ENCODE peak calls at places on chromosome 2, in ten cellular contexts. One of them, this sample, is unnamed.
A peak's percentile ranks its signal among the peaks of the same experiment; 100 is the strongest.

GRCh38 chr2:143452817-143453462 is 323.7 kb downstream of the ARHGAP15 start:
- DNase-seq in HCT116: no peak
- DNase-seq in transverse colon: no peak
- DNase-seq in thyroid gland: no peak
- DNase-seq in upper lobe of right lung: no peak
- DNase-seq in body of pancreas: no peak
- DNase-seq in GM12878: no peak
- DNase-seq in gastrocnemius medialis: no peak
- DNase-seq in ovary: no peak
- DNase-seq in left ventricle myocardium inferior: no peak
- DNase-seq in this sample: no peak

GRCh38 chr2:142544173-142544572 is 333.3 kb upstream of the KYNU start:
- DNase-seq in transverse colon: no peak
- DNase-seq in upper lobe of right lung: no peak
- DNase-seq in HCT116: no peak
- DNase-seq in GM12878: no peak
- DNase-seq in ovary: no peak
- DNase-seq in left ventricle myocardium inferior: no peak
- DNase-seq in thyroid gland: no peak
- DNase-seq in gastrocnemius medialis: no peak
- DNase-seq in body of pancreas: no peak
- DNase-seq in this sample: no peak

GRCh38 chr2:17754773-17755425 is 961 bp downstream of the GEN1 start:
- DNase-seq in left ventricle myocardium inferior: no peak
- DNase-seq in thyroid gland: no peak
- DNase-seq in gastrocnemius medialis: no peak
- DNase-seq in HCT116: no peak
- DNase-seq in body of pancreas: no peak
- DNase-seq in upper lobe of right lung: no peak
- DNase-seq in transverse colon: no peak
- DNase-seq in ovary: no peak
- DNase-seq in GM12878: no peak
- DNase-seq in this sample: no peak

GRCh38 chr2:24021122-24021998 is 11.5 kb downstream of the MFSD2B start:
- DNase-seq in ovary: no peak
- DNase-seq in HCT116: no peak
- DNase-seq in left ventricle myocardium inferior: no peak
- DNase-seq in transverse colon: peak; percentile 33
- DNase-seq in gastrocnemius medialis: no peak
- DNase-seq in upper lobe of right lung: no peak
- DNase-seq in thyroid gland: no peak
- DNase-seq in body of pancreas: no peak
- DNase-seq in GM12878: no peak
- DNase-seq in this sample: no peak

GRCh38 chr2:196260546-196260945 is 89.2 kb upstream of the STK17B start:
- DNase-seq in thyroid gland: no peak
- DNase-seq in gastrocnemius medialis: no peak
- DNase-seq in body of pancreas: no peak
- DNase-seq in transverse colon: no peak
- DNase-seq in HCT116: no peak
- DNase-seq in upper lobe of right lung: no peak
- DNase-seq in ovary: no peak
- DNase-seq in left ventricle myocardium inferior: no peak
- DNase-seq in GM12878: no peak
- DNase-seq in this sample: no peak

GRCh38 chr2:121694398-121695178 is 42.1 kb downstream of the NIFK start:
- DNase-seq in upper lobe of right lung: no peak
- DNase-seq in ovary: no peak
- DNase-seq in body of pancreas: no peak
- DNase-seq in gastrocnemius medialis: no peak
- DNase-seq in transverse colon: no peak
- DNase-seq in HCT116: no peak
- DNase-seq in left ventricle myocardium inferior: no peak
- DNase-seq in thyroid gland: no peak
- DNase-seq in GM12878: no peak
- DNase-seq in this sample: no peak

GRCh38 chr2:99858951-99859596 is 283.3 kb downstream of the AFF3 start:
- DNase-seq in upper lobe of right lung: no peak
- DNase-seq in GM12878: no peak
- DNase-seq in HCT116: no peak
- DNase-seq in gastrocnemius medialis: no peak
- DNase-seq in left ventricle myocardium inferior: no peak
- DNase-seq in transverse colon: no peak
- DNase-seq in body of pancreas: no peak
- DNase-seq in thyroid gland: no peak
- DNase-seq in ovary: no peak
- DNase-seq in this sample: no peak

GRCh38 chr2:202754936-202755335 is 116.6 kb downstream of the ICA1L start:
- DNase-seq in thyroid gland: no peak
- DNase-seq in GM12878: no peak
- DNase-seq in HCT116: no peak
- DNase-seq in gastrocnemius medialis: no peak
- DNase-seq in upper lobe of right lung: no peak
- DNase-seq in transverse colon: no peak
- DNase-seq in body of pancreas: no peak
- DNase-seq in ovary: no peak
- DNase-seq in left ventricle myocardium inferior: no peak
- DNase-seq in this sample: no peak

GRCh38 chr2:216571178-216571908 is 61.9 kb upstream of the IGFBP2 start:
- DNase-seq in thyroid gland: no peak
- DNase-seq in transverse colon: no peak
- DNase-seq in left ventricle myocardium inferior: no peak
- DNase-seq in body of pancreas: no peak
- DNase-seq in HCT116: no peak
- DNase-seq in ovary: no peak
- DNase-seq in gastrocnemius medialis: no peak
- DNase-seq in GM12878: no peak
- DNase-seq in upper lobe of right lung: no peak
- DNase-seq in this sample: no peak

GRCh38 chr2:10493075-10493635 is 45.0 kb upstream of the ODC1 start:
- DNase-seq in transverse colon: no peak
- DNase-seq in GM12878: no peak
- DNase-seq in HCT116: no peak
- DNase-seq in thyroid gland: no peak
- DNase-seq in left ventricle myocardium inferior: no peak
- DNase-seq in ovary: no peak
- DNase-seq in body of pancreas: no peak
- DNase-seq in upper lobe of right lung: no peak
- DNase-seq in gastrocnemius medialis: no peak
- DNase-seq in this sample: no peak

GRCh38 chr2:10494351-10495066 is 46.4 kb upstream of the ODC1 start:
- DNase-seq in HCT116: no peak
- DNase-seq in thyroid gland: no peak
- DNase-seq in transverse colon: no peak
- DNase-seq in left ventricle myocardium inferior: no peak
- DNase-seq in ovary: no peak
- DNase-seq in upper lobe of right lung: peak; percentile 50
- DNase-seq in GM12878: no peak
- DNase-seq in gastrocnemius medialis: no peak
- DNase-seq in body of pancreas: no peak
- DNase-seq in this sample: no peak

GRCh38 chr2:10495988-10496313 is 47.8 kb upstream of the ODC1 start:
- DNase-seq in gastrocnemius medialis: no peak
- DNase-seq in HCT116: no peak
- DNase-seq in left ventricle myocardium inferior: no peak
- DNase-seq in transverse colon: no peak
- DNase-seq in thyroid gland: no peak
- DNase-seq in body of pancreas: no peak
- DNase-seq in ovary: no peak
- DNase-seq in upper lobe of right lung: no peak
- DNase-seq in GM12878: no peak
- DNase-seq in this sample: no peak

GRCh38 chr2:10495311-10495987 is 47.3 kb upstream of the ODC1 start:
- DNase-seq in body of pancreas: no peak
- DNase-seq in transverse colon: no peak
- DNase-seq in thyroid gland: no peak
- DNase-seq in HCT116: no peak
- DNase-seq in gastrocnemius medialis: no peak
- DNase-seq in ovary: no peak
- DNase-seq in GM12878: no peak
- DNase-seq in upper lobe of right lung: no peak
- DNase-seq in left ventricle myocardium inferior: no peak
- DNase-seq in this sample: no peak

DNA sequence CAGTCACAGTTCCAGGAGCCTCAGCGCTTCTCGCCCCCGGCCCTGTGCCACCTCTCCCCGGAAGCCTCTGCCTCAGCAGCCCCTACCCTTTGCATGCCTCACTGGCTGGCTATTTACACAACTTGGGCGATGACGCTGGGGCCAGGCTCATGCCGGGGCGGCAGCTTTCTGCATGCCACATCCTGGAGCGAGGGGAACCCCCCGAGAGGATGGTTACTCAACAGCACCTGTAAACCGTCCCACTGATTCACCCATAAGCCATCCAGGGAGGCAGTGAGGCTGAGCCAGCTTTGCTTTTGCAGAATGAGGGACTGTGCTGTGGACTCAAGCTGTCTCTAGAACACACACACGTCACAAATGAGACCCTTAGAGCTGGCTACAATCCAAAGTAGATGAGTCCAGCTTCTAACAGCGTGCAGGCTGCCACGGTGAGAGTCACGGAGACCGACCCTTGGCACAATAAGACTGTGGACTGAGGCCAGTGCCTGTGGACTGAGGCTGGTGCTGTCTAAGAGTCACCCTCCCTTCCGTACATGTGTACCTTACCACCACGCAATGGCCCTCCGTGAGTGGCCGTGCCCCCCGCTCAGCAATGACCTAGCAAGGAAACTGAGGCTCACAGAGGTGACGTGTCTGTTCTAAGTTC is 45.6 kb upstream of the ODC1 start:
- DNase-seq in transverse colon: peak; percentile 79
- DNase-seq in gastrocnemius medialis: peak; percentile 19
- DNase-seq in HCT116: no peak
- DNase-seq in thyroid gland: peak; percentile 32
- DNase-seq in body of pancreas: no peak
- DNase-seq in left ventricle myocardium inferior: no peak
- DNase-seq in GM12878: peak; percentile 56
- DNase-seq in ovary: no peak
- DNase-seq in upper lobe of right lung: peak; percentile 85
- DNase-seq in this sample: peak; percentile 71
- H3K27ac ChIP-seq in transverse colon: peak overlapping the region; percentile 31
- H3K27ac ChIP-seq in gastrocnemius medialis: no peak overlapping the region
- H3K27ac ChIP-seq in HCT116: no peak overlapping the region
- H3K27ac ChIP-seq in thyroid gland: no peak overlapping the region
- H3K27ac ChIP-seq in body of pancreas: no peak overlapping the region
- H3K27ac ChIP-seq in left ventricle myocardium inferior: no peak overlapping the region
- H3K27ac ChIP-seq in GM12878: no peak overlapping the region
- H3K27ac ChIP-seq in ovary: no peak overlapping the region
- H3K27ac ChIP-seq in upper lobe of right lung: no peak overlapping the region
- H3K27ac ChIP-seq in this sample: peak overlapping the region; percentile 71

DNA sequence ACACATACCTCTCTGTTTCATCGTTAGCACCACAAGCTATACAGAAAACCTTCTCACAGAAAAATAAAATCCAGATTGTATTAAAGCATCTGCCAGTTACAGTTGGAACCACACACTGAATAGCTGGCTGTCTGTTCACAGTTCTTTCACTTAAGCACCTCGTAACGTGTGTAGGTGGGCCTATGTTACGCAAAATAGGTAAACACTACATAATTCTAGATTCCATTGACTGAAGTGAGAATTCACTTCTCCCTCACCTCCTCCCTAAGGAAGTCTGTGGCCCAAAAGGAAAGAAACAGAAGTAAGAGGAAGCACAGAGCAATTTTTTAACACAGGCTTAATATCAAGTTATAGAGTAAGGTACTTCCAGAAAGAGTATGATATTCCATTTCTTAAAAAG is 24.9 kb downstream of the PELI1 start:
- DNase-seq in ovary: no peak
- DNase-seq in left ventricle myocardium inferior: no peak
- DNase-seq in HCT116: no peak
- DNase-seq in thyroid gland: no peak
- DNase-seq in gastrocnemius medialis: no peak
- DNase-seq in transverse colon: no peak
- DNase-seq in body of pancreas: no peak
- DNase-seq in GM12878: no peak
- DNase-seq in upper lobe of right lung: no peak
- DNase-seq in this sample: no peak
- H3K4me1 ChIP-seq in ovary: peaks cover 2% of the 10 kb centered on the region
- H3K4me1 ChIP-seq in left ventricle myocardium inferior: peaks cover 63% of the 10 kb centered on the region
- H3K4me1 ChIP-seq in HCT116: no peaks in the 10 kb centered on the region
- H3K4me1 ChIP-seq in thyroid gland: no peaks in the 10 kb centered on the region
- H3K4me1 ChIP-seq in gastrocnemius medialis: peaks cover 51% of the 10 kb centered on the region
- H3K4me1 ChIP-seq in transverse colon: peaks cover 98% of the 10 kb centered on the region
- H3K4me1 ChIP-seq in body of pancreas: peaks cover 47% of the 10 kb centered on the region
- H3K4me1 ChIP-seq in GM12878: peaks cover 32% of the 10 kb centered on the region
- H3K4me1 ChIP-seq in upper lobe of right lung: peaks cover 53% of the 10 kb centered on the region
- H3K4me1 ChIP-seq in this sample: no peaks in the 10 kb centered on the region

GRCh38 chr2:164430166-164430783 is 191.0 kb downstream of the GRB14 start:
- DNase-seq in gastrocnemius medialis: no peak
- DNase-seq in GM12878: no peak
- DNase-seq in ovary: no peak
- DNase-seq in left ventricle myocardium inferior: no peak
- DNase-seq in body of pancreas: peak; percentile 20
- DNase-seq in thyroid gland: peak; percentile 45
- DNase-seq in upper lobe of right lung: no peak
- DNase-seq in transverse colon: no peak
- DNase-seq in HCT116: peak; percentile 23
- DNase-seq in this sample: no peak
- TF ChIP-seq CTCF in gastrocnemius medialis: no peak
- TF ChIP-seq CTCF in GM12878: peak; percentile 50
- TF ChIP-seq CTCF in ovary: no peak
- TF ChIP-seq CTCF in left ventricle myocardium inferior: peak; percentile 69
- TF ChIP-seq CTCF in body of pancreas: peak; percentile 43
- TF ChIP-seq CTCF in thyroid gland: peak; percentile 31
- TF ChIP-seq CTCF in upper lobe of right lung: peak; percentile 53
- TF ChIP-seq CTCF in transverse colon: peak; percentile 19
- TF ChIP-seq CTCF in HCT116: peak; percentile 38
- TF ChIP-seq CTCF in this sample: no peak

GRCh38 chr2:187493877-187494568 is 46.0 kb upstream of the CALCRL start:
- DNase-seq in ovary: no peak
- DNase-seq in GM12878: no peak
- DNase-seq in transverse colon: no peak
- DNase-seq in left ventricle myocardium inferior: no peak
- DNase-seq in HCT116: no peak
- DNase-seq in upper lobe of right lung: no peak
- DNase-seq in body of pancreas: no peak
- DNase-seq in thyroid gland: no peak
- DNase-seq in gastrocnemius medialis: no peak
- DNase-seq in this sample: no peak

GRCh38 chr2:187499941-187500532 is 52.0 kb upstream of the CALCRL start:
- DNase-seq in ovary: peak; percentile 39
- DNase-seq in HCT116: peak; percentile 54
- DNase-seq in body of pancreas: peak; percentile 74
- DNase-seq in GM12878: no peak
- DNase-seq in transverse colon: peak; percentile 57
- DNase-seq in thyroid gland: peak; percentile 47
- DNase-seq in gastrocnemius medialis: peak; percentile 52
- DNase-seq in left ventricle myocardium inferior: peak; percentile 27
- DNase-seq in upper lobe of right lung: no peak
- DNase-seq in this sample: no peak

GRCh38 chr2:187497140-187497539 is 49.1 kb upstream of the CALCRL start:
- DNase-seq in left ventricle myocardium inferior: no peak
- DNase-seq in upper lobe of right lung: no peak
- DNase-seq in ovary: no peak
- DNase-seq in thyroid gland: no peak
- DNase-seq in body of pancreas: no peak
- DNase-seq in HCT116: no peak
- DNase-seq in transverse colon: no peak
- DNase-seq in gastrocnemius medialis: no peak
- DNase-seq in GM12878: no peak
- DNase-seq in this sample: no peak

GRCh38 chr2:187500585-187501359 is 52.7 kb upstream of the CALCRL start:
- DNase-seq in transverse colon: no peak
- DNase-seq in gastrocnemius medialis: no peak
- DNase-seq in body of pancreas: no peak
- DNase-seq in HCT116: peak; percentile 23
- DNase-seq in ovary: no peak
- DNase-seq in GM12878: no peak
- DNase-seq in thyroid gland: no peak
- DNase-seq in left ventricle myocardium inferior: no peak
- DNase-seq in upper lobe of right lung: no peak
- DNase-seq in this sample: no peak

GRCh38 chr2:187497858-187498463 is 49.9 kb upstream of the CALCRL start:
- DNase-seq in upper lobe of right lung: no peak
- DNase-seq in HCT116: peak; percentile 22
- DNase-seq in left ventricle myocardium inferior: no peak
- DNase-seq in gastrocnemius medialis: no peak
- DNase-seq in thyroid gland: no peak
- DNase-seq in GM12878: no peak
- DNase-seq in ovary: no peak
- DNase-seq in transverse colon: no peak
- DNase-seq in body of pancreas: no peak
- DNase-seq in this sample: no peak
- H3K27ac ChIP-seq in upper lobe of right lung: no peak overlapping the region
- H3K27ac ChIP-seq in HCT116: no peak overlapping the region
- H3K27ac ChIP-seq in left ventricle myocardium inferior: no peak overlapping the region
- H3K27ac ChIP-seq in gastrocnemius medialis: no peak overlapping the region
- H3K27ac ChIP-seq in thyroid gland: no peak overlapping the region
- H3K27ac ChIP-seq in GM12878: no peak overlapping the region
- H3K27ac ChIP-seq in ovary: no peak overlapping the region
- H3K27ac ChIP-seq in transverse colon: no peak overlapping the region
- H3K27ac ChIP-seq in body of pancreas: no peak overlapping the region
- H3K27ac ChIP-seq in this sample: no peak overlapping the region

This sample was measured in breast epithelium.